ENCODE peak calls at places on chromosomes 2 and 18, in five cellular contexts. H is MCF 10A; B is T-helper 9 cell; J is CD4-positive, CD25-positive, alpha-beta regulatory T cell; I is heart left ventricle. M is an unnamed sample.

GRCh38 chr2:101012706-101013181 is 10.7 kb downstream of the RPL31 start:
- DNase-seq in I (no peak), J (peak; percentile 31), B (peak; percentile 29), H (peak; percentile 60), M (peak; percentile 51)

GRCh38 chr2:37652199-37652640 is 19.2 kb downstream of the CDC42EP3 start:
- DNase-seq in H (peak; percentile 98), I (peak; percentile 26), J (no peak), B (no peak), M (peak; percentile 79)

GRCh38 chr18:26657618-26658581 is 109.5 kb upstream of the KCTD1 start:
- DNase-seq in H (peak; percentile 1), I (no peak), B (no peak), J (no peak), M (no peak)

GRCh38 chr18:56645415-56646016 is 5.6 kb upstream of the WDR7 start:
- DNase-seq in I (no peak), J (no peak), B (no peak), H (peak; percentile 30), M (peak; percentile 36)

GRCh38 chr2:211396815-211397214 is 840.4 kb downstream of the CPS1 start:
- DNase-seq in H (no peak), I (no peak), B (no peak), J (no peak), M (no peak)

GRCh38 chr2:177528341-177528740 is 135.8 kb downstream of the AGPS start:
- DNase-seq in I (no peak), J (no peak), B (no peak), H (no peak), M (no peak)

GRCh38 chr2:234171666-234172065 is 121.2 kb downstream of the SPP2 start:
- DNase-seq in I (no peak), B (no peak), J (no peak), H (no peak), M (no peak)

GRCh38 chr2:98254504-98255059 is 91.7 kb upstream of the CNGA3 start:
- DNase-seq in B (no peak), J (no peak), H (no peak), I (no peak), M (no peak)

GRCh38 chr18:48028081-48028480 is 97.6 kb upstream of the SMAD2 start:
- DNase-seq in B (no peak), J (no peak), H (no peak), I (no peak), M (no peak)

GRCh38 chr2:199738723-199739412 is 112.1 kb downstream of the FTCDNL1 start:
- DNase-seq in J (no peak), I (no peak), H (peak; percentile 79), B (no peak), M (no peak)

GRCh38 chr2:236350426-236350825 is 86.2 kb upstream of the ASB18 start:
- DNase-seq in J (no peak), B (no peak), I (no peak), H (no peak), M (no peak)

GRCh38 chr2:120870467-120870788 is 134.8 kb downstream of the GLI2 start:
- DNase-seq in J (no peak), B (no peak), I (no peak), H (no peak), M (no peak)

GRCh38 chr2:85244798-85245197 is 83.0 kb downstream of the TGOLN2 start:
- DNase-seq in J (no peak), I (no peak), H (no peak), B (no peak), M (no peak)